ENCODE peak calls at places on chromosome 3, in six cellular contexts. P is activated CD8-positive, alpha-beta memory T cell treated with anti-CD3 and anti-CD28 coated beads for 4 hours; K is mucosa of gallbladder; U is AG08396; S is ACHN; M is stimulated activated CD4-positive, alpha-beta T cell treated with anti-CD3 and anti-CD28 coated beads, Interleukin-12 subunit alpha, Interleukin-12 subunit beta, amount 100 ng/mL, for 24 hours. F is an unnamed sample.

GRCh38 chr3:42692667-42693529 is 7.6 kb downstream of the KLHL40 start:
- DNase-seq in U (no peak), P (no peak), K (no peak), S (no peak), M (no peak), F (no peak)

GRCh38 chr3:49689046-49689886 is at the start of the genes MST1 and RNF123:
- DNase-seq in P (peak; percentile 80), M (peak; percentile 87), S (peak; percentile 85), U (peak; percentile 94), K (peak; percentile 92), F (peak; percentile 94)

GRCh38 chr3:153903430-153903829 is 217.8 kb upstream of the ARHGEF26 start:
- DNase-seq in P (no peak), S (no peak), K (no peak), M (no peak), U (no peak), F (peak; percentile 55)

GRCh38 chr3:13621381-13622221 is 72.7 kb downstream of the FBLN2 start:
- DNase-seq in P (peak; percentile 25), S (no peak), M (no peak), U (no peak), K (no peak), F (no peak)

GRCh38 chr3:124483915-124484470 is 246.3 kb upstream of the UMPS start:
- DNase-seq in K (no peak), P (no peak), M (no peak), S (peak; percentile 17), U (no peak), F (no peak)

GRCh38 chr3:9809239-9809614 is 835 bp upstream of the TTLL3 start:
- DNase-seq in P (no peak), S (no peak), K (no peak), M (no peak), U (no peak), F (peak; percentile 43)

GRCh38 chr3:187967097-187967496 is 186.9 kb upstream of the LPP start:
- DNase-seq in K (no peak), M (no peak), P (no peak), S (no peak), U (no peak), F (no peak)

GRCh38 chr3:64796597-64796996 is 108.8 kb upstream of the ADAMTS9 start:
- DNase-seq in M (no peak), U (no peak), P (no peak), S (no peak), K (no peak), F (no peak)

GRCh38 chr3:57546616-57547015 is 2.5 kb upstream of the DNAH12 start:
- DNase-seq in U (no peak), S (no peak), P (no peak), K (no peak), M (no peak), F (no peak)

F was measured in H9.